ENCODE peak calls at places on chromosomes 1 and 21, in eight cellular contexts. K, I, M, T, V, B, Y and D are unnamed samples.

GRCh38 chr1:219837274-219837993 is 90.9 kb downstream of the SLC30A10 start:
- DNase-seq in K (no peak), B (no peak), T (peak), M (no peak), V (no peak), I (peak), Y (no peak), D (no peak)

GRCh38 chr1:40155910-40156309 is 5.3 kb upstream of the RLF start:
- DNase-seq in T (no peak), B (no peak), K (no peak), Y (no peak), V (no peak), M (no peak), I (no peak), D (no peak)

GRCh38 chr1:29498126-29499100 is 262.1 kb downstream of the PTPRU start:
- DNase-seq in M (no peak), K (no peak), I (no peak), T (no peak), V (no peak), Y (peak), B (peak), D (no peak)

GRCh38 chr1:236083650-236084385 is 18.9 kb upstream of the NID1 start:
- DNase-seq in V (no peak), Y (no peak), K (no peak), T (no peak), B (no peak), M (no peak), I (no peak), D (no peak)

GRCh38 chr1:10755977-10756521 is 40.4 kb downstream of the CASZ1 start:
- DNase-seq in I (peak), B (peak), Y (peak), K (peak), T (peak), V (no peak), M (no peak), D (peak)

GRCh38 chr1:178174539-178174938 is 80.6 kb downstream of the RASAL2 start:
- DNase-seq in B (no peak), T (no peak), I (no peak), K (no peak), V (no peak), M (no peak), Y (no peak), D (no peak)

GRCh38 chr1:50213505-50213904 is 104.8 kb downstream of the ELAVL4 start:
- DNase-seq in V (no peak), T (no peak), K (no peak), Y (no peak), M (no peak), I (no peak), B (no peak), D (no peak)

GRCh38 chr1:235054961-235055360 is 73.7 kb downstream of the TOMM20 start:
- DNase-seq in M (no peak), K (no peak), V (no peak), I (no peak), Y (no peak), T (no peak), B (no peak), D (no peak)

GRCh38 chr1:221712198-221712684 is 29.6 kb downstream of the DUSP10 start:
- DNase-seq in M (no peak), I (peak), B (no peak), T (no peak), Y (no peak), V (no peak), K (no peak), D (no peak)

GRCh38 chr1:44784094-44785026 is 3.6 kb downstream of the BEST4 start:
- DNase-seq in T (peak), Y (peak), V (no peak), M (no peak), B (no peak), I (no peak), K (peak), D (peak)

GRCh38 chr1:30173560-30173959 is 549.8 kb downstream of the MATN1 start:
- DNase-seq in B (no peak), M (no peak), I (no peak), Y (no peak), V (no peak), K (no peak), T (no peak), D (no peak)

GRCh38 chr1:21783679-21784603 is 992 bp upstream of the USP48 start:
- DNase-seq in M (no peak), I (peak), K (peak), T (peak), B (no peak), V (no peak), Y (peak), D (peak)
- TF ChIP-seq EP300 in M (peak), I (no peak), K (no peak), T (no peak), B (no peak), V (no peak), Y (no peak), D (no peak)

GRCh38 chr21:42219606-42220137 is 732 bp downstream of the ABCG1 start:
- DNase-seq in B (peak), V (peak), I (no peak), K (peak), T (peak), Y (peak), M (no peak), D (peak)
- TF ChIP-seq EP300 in B (no peak), V (no peak), I (no peak), K (no peak), T (no peak), Y (no peak), M (no peak), D (no peak)

GRCh38 chr1:185632659-185633428 is 101.3 kb upstream of the HMCN1 start:
- DNase-seq in M (no peak), I (no peak), T (no peak), K (no peak), V (no peak), Y (no peak), B (no peak), D (no peak)
- TF ChIP-seq EP300 in M (no peak), I (no peak), T (no peak), K (no peak), V (no peak), Y (no peak), B (no peak), D (no peak)

DNA sequence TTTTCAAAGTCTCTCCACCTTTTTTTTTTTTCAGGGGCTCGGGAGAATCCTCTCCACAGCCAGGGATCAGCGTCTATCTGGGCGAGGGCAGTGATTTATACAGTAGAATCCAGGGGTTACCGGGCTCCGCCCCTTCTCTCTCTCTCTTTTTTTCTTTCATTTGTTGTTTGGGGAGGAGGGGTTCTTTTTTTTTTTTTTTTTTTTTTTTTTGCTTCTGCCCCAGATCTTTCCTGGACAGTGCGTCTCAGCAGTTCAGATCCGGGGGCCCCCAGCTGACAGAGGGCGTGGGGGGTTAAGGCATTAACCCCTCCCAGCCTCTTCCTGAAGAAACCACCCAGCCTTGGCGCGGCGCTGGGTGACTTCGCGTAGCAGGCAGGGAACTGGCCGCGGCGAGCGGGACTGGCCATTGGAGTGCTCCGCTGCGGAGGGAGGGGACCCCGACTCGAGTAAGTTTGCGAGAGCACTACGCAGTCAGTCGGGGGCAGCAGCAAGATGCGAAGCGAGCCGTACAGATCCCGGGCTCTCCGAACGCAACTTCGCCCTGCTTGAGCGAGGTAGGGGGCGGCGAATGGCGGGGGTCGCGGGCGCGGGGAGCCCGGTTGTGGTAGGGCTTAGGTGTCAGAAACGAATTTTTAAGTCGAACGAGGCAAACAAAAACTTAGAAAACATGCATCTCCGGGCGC is at the start of gene S1PR1:
- DNase-seq in Y (peak), K (peak), M (peak), V (peak), I (no peak), T (peak), B (peak), D (peak)
- TF ChIP-seq EP300 in Y (no peak), K (no peak), M (no peak), V (no peak), I (no peak), T (no peak), B (no peak), D (no peak)

GRCh38 chr21:16081304-16081703 is 351.5 kb downstream of the USP25 start:
- DNase-seq in V (no peak), Y (no peak), M (no peak), I (no peak), K (no peak), T (no peak), B (no peak), D (no peak)

GRCh38 chr21:16079830-16080229 is 350.0 kb downstream of the USP25 start:
- DNase-seq in K (no peak), T (no peak), V (no peak), M (no peak), B (no peak), Y (no peak), I (peak), D (no peak)

GRCh38 chr21:16075594-16076282 is 346.0 kb downstream of the USP25 start:
- DNase-seq in M (no peak), V (no peak), T (no peak), Y (no peak), K (no peak), B (no peak), I (no peak), D (no peak)

GRCh38 chr21:16076465-16076864 is 346.7 kb downstream of the USP25 start:
- DNase-seq in I (no peak), M (no peak), Y (no peak), K (no peak), V (no peak), T (no peak), B (no peak), D (no peak)

DNA sequence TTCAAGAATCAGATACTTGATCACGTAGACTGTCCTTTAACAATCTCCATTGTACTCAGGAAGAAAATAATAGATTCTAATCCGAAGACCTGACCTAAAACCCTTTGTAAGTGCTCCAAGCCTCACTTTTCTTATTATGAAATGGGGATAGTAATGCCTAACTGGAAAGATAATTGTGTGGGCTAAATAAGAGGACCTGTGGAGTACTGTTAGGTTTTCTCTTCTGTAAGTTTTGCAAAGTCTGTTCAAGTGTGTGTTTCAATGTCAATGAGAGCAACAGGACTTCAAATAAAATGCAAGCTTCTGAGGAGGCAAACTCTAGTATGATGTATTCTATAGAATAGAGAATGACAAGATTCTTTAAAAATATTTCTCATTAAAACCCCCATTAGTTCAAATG is 348.6 kb downstream of the USP25 start:
- DNase-seq in V (no peak), K (no peak), T (no peak), Y (no peak), M (no peak), B (no peak), I (no peak), D (no peak)
- TF ChIP-seq EP300 in V (no peak), K (no peak), T (no peak), Y (no peak), M (no peak), B (no peak), I (no peak), D (no peak)

GRCh38 chr1:66353207-66353606 is 180.7 kb upstream of the SGIP1 start:
- DNase-seq in I (no peak), V (no peak), K (no peak), Y (no peak), B (no peak), M (no peak), T (no peak), D (no peak)

GRCh38 chr1:66350001-66350547 is 183.9 kb upstream of the SGIP1 start:
- DNase-seq in B (no peak), K (peak), V (no peak), M (peak), I (no peak), T (no peak), Y (no peak), D (no peak)

GRCh38 chr1:66351913-66352312 is 182.0 kb upstream of the SGIP1 start:
- DNase-seq in K (no peak), V (no peak), B (no peak), I (no peak), Y (no peak), M (no peak), T (no peak), D (no peak)

GRCh38 chr1:66352783-66353182 is 181.2 kb upstream of the SGIP1 start:
- DNase-seq in Y (no peak), T (no peak), V (no peak), I (no peak), B (no peak), M (no peak), K (no peak), D (no peak)

DNA sequence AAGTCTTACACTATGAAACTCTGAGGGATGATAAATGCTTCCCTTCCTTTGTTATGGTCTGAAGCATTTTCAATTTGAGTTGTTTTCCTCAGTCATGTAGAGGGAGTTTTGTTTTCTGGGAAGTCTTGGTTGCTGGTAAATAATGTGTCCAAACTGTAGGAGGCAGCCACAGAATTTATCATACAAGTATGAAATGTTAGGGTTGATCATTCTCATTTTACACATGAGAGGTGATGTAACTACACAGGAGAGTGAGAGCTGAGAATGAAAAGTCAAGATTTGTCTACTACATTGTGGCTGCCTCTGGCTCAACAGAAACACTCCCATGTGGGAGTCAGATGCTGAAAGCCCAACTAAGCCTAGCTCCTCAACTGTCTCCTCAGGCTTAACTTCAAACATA is 182.5 kb upstream of the SGIP1 start:
- DNase-seq in T (no peak), B (no peak), K (no peak), V (no peak), M (no peak), I (no peak), Y (no peak), D (no peak)
- TF ChIP-seq EP300 in T (no peak), B (no peak), K (no peak), V (no peak), M (no peak), I (no peak), Y (no peak), D (no peak)

DNA sequence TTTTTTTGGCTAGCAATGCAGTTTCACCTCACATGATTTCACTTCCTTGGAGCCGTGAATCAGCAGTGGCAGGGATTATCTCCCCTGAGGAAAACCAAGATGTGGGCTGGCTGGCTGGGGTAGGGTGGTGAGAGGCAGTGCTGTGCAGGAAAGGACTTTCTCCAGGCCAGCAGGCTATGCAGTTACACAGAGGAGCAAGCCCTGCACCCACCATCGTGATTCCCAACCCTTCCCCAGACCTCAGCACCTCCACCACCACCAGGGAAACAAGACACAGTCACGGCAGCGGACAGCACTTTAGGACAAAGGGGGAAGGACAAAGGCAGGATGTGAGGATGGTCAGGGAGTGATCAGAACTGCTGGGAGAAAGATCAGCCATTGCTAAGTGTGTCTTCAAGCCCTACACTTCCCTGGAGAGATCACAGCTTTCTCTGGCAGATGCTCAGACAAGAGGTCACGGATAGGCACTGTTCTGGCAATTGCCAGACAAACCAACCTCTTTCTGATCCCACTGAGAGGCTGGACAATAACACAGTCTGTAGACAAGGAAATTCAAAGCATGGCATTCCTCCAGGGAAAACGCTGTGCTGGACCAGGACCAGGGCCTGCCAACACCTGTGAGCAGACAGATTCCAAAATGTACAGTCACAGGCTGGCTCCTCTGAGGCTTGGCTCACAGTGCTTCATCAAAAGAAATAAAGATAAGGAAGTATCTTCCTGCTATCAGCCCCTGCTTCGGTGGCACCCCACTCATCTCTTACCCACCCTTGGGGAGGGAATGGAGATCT is 509.4 kb downstream of the SMYD3 start:
- DNase-seq in Y (no peak), I (peak), V (no peak), B (no peak), M (no peak), T (no peak), K (no peak), D (no peak)
- TF ChIP-seq EP300 in Y (no peak), I (no peak), V (no peak), B (no peak), M (no peak), T (peak), K (no peak), D (no peak)

DNA sequence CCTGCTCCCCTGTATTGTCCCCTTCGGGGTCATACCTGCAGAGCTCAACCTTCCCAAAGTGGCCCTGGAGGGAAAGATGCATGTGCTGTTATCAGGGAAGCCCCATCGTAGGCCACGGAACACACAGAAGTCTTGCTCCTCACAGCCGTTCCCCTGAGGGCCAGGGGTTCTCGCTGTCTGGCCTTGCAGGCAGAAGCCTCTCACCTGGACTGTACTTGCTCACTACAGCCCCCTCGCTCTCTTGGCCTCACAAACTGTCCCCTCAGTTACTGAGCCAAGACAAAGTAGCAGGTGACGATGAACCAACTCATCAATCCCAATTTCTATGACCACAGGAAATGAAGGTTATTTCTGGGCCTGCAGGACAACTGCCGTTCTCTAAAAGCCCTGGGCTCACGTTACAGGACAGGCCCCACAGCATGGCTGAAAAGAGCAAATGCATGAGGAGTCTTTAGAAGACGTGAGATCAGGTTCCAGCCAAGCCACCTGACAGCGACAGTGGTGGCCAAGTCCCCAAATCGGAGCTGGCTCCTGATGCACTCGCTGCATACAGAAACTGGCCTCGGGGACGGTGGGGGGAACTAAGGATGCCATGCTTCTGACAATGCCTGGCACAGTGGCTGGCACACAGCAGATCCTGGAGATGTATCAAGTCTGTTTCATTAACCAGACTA is 95.0 kb downstream of the RAVER2 start:
- DNase-seq in Y (no peak), M (no peak), V (no peak), K (no peak), I (no peak), B (no peak), T (no peak), D (no peak)
- TF ChIP-seq EP300 in Y (no peak), M (no peak), V (no peak), K (no peak), I (no peak), B (no peak), T (no peak), D (no peak)